ENCODE peak calls at places on chromosomes 12 and 14, in six cellular contexts. K is kidney, D is memory B cell, B is RPMI8226, V is stromal cell of bone marrow, L is HTR-8/SVneo. Z is an unnamed sample.

GRCh38 chr14:62126885-62127478 is 364.8 kb downstream of the SNAPC1 start:
- DNase-seq in D (peak; percentile 20), V (peak; percentile 39), L (peak; percentile 86), B (peak; percentile 44), K (no peak), Z (peak; percentile 69)

GRCh38 chr12:117342682-117343081 is 18.7 kb downstream of the NOS1 start:
- DNase-seq in K (no peak), V (no peak), B (no peak), D (no peak), L (no peak), Z (no peak)

GRCh38 chr12:5318874-5319273 is 113.0 kb upstream of the NTF3 start:
- DNase-seq in K (no peak), L (no peak), D (no peak), V (peak; percentile 78), B (no peak), Z (no peak)

GRCh38 chr14:64612021-64612380 is 62.2 kb downstream of the PPP1R36 start:
- DNase-seq in L (peak; percentile 98), K (no peak), B (no peak), D (no peak), V (no peak), Z (no peak)

GRCh38 chr14:94143711-94144110 is 14.3 kb upstream of the IFI27L2 start:
- DNase-seq in V (no peak), B (no peak), L (no peak), K (no peak), D (no peak), Z (no peak)

GRCh38 chr12:108930756-108931155 is 50.9 kb downstream of the DAO start:
- DNase-seq in D (no peak), L (no peak), B (no peak), V (no peak), K (no peak), Z (no peak)

GRCh38 chr12:26188132-26188531 is 7.2 kb upstream of the SSPN start:
- DNase-seq in B (no peak), D (no peak), L (no peak), V (no peak), K (no peak), Z (no peak)

GRCh38 chr14:63454863-63455622 is 88.1 kb downstream of the PPP2R5E start:
- DNase-seq in L (peak; percentile 51), K (no peak), D (no peak), B (peak; percentile 80), V (peak; percentile 17), Z (peak; percentile 39)

GRCh38 chr12:118188690-118189371 is 52.9 kb downstream of the PEBP1 start:
- DNase-seq in K (no peak), B (no peak), L (no peak), D (no peak), V (peak; percentile 30), Z (no peak)

GRCh38 chr14:23640524-23641141 is 4.5 kb downstream of the DHRS2 start:
- DNase-seq in K (peak; percentile 90), B (no peak), L (peak; percentile 51), V (peak; percentile 76), D (no peak), Z (no peak)

GRCh38 chr12:59164991-59165718 is 244.9 kb upstream of the LRIG3 start:
- DNase-seq in D (no peak), V (peak; percentile 24), L (peak; percentile 7), K (no peak), B (peak; percentile 18), Z (peak; percentile 27)

GRCh38 chr14:61963926-61964325 is 201.7 kb downstream of the SNAPC1 start:
- DNase-seq in L (no peak), B (no peak), V (no peak), D (no peak), K (no peak), Z (no peak)

GRCh38 chr12:94092516-94093241 is 55.7 kb upstream of the PLXNC1 start:
- DNase-seq in K (no peak), V (peak; percentile 57), D (no peak), L (peak; percentile 24), B (no peak), Z (no peak)

GRCh38 chr12:54721312-54721711 is 73.1 kb upstream of the DCD start:
- DNase-seq in L (no peak), B (no peak), K (no peak), V (no peak), D (no peak), Z (no peak)

GRCh38 chr14:23551266-23552028 is at the start of gene ZFHX2:
- DNase-seq in B (peak; percentile 63), L (peak; percentile 67), K (peak; percentile 90), D (peak; percentile 74), V (no peak), Z (peak; percentile 86)

GRCh38 chr14:25303934-25304333 is 254.0 kb upstream of the STXBP6 start:
- DNase-seq in K (no peak), B (no peak), V (no peak), D (no peak), L (no peak), Z (no peak)

GRCh38 chr12:74111688-74112360 is 425.8 kb upstream of the ATXN7L3B start:
- DNase-seq in K (no peak), V (no peak), B (peak; percentile 22), L (no peak), D (no peak), Z (peak; percentile 27)

GRCh38 chr14:24095196-24096068 is 1.3 kb downstream of the PCK2 start:
- DNase-seq in D (peak; percentile 42), K (peak; percentile 82), B (no peak), L (no peak), V (no peak), Z (peak; percentile 89)

GRCh38 chr12:510071-510825 is 50.5 kb downstream of the B4GALNT3 start:
- DNase-seq in V (no peak), K (peak; percentile 86), D (no peak), L (no peak), B (no peak), Z (no peak)

GRCh38 chr14:103028772-103029171 is 28.6 kb downstream of the CDC42BPB start:
- DNase-seq in L (no peak), K (no peak), D (no peak), B (no peak), V (no peak), Z (no peak)

GRCh38 chr14:38108681-38109080 is 99.0 kb upstream of the SSTR1 start:
- DNase-seq in K (no peak), L (peak; percentile 32), V (peak; percentile 18), B (no peak), D (no peak), Z (no peak)

GRCh38 chr14:81529391-81529790 is 4.3 kb downstream of the SEL1L start:
- DNase-seq in V (no peak), K (no peak), L (no peak), D (no peak), B (no peak), Z (no peak)

GRCh38 chr12:124347805-124348658 is 53.1 kb downstream of the RFLNA start:
- DNase-seq in K (peak; percentile 66), B (no peak), D (peak; percentile 25), V (no peak), L (no peak), Z (no peak)

GRCh38 chr12:44127966-44128365 is 292.1 kb downstream of the TMEM117 start:
- DNase-seq in D (no peak), V (no peak), K (no peak), L (no peak), B (no peak), Z (no peak)

GRCh38 chr12:124938606-124939427 is 24.4 kb upstream of the UBC start:
- DNase-seq in L (peak; percentile 54), B (peak; percentile 50), K (peak; percentile 84), D (no peak), V (peak; percentile 83), Z (peak; percentile 91)

GRCh38 chr12:107748472-107748871 is 12.5 kb downstream of the PRDM4 start:
- DNase-seq in D (no peak), K (no peak), B (no peak), V (peak; percentile 81), L (no peak), Z (peak; percentile 5)

GRCh38 chr14:90444077-90444696 is 47.4 kb downstream of the CALM1 start:
- DNase-seq in B (no peak), D (no peak), K (peak; percentile 95), V (no peak), L (no peak), Z (no peak)

Z was measured in KBM-7.